ENCODE peak calls at places on chromosomes 1 and 21, in seven cellular contexts. I is coronary artery; A is upper lobe of right lung; G is psoas muscle; S is cardiac muscle cell; M is CD4-positive, alpha-beta T cell; X is CD8-positive, alpha-beta T cell. K is an unnamed sample.

GRCh38 chr1:42316292-42316691 is 18.7 kb downstream of the FOXJ3 start:
- DNase-seq in M (no peak), A (no peak), G (no peak), S (no peak), X (no peak), I (no peak), K (no peak)

GRCh38 chr1:27527223-27527856 is 37.4 kb upstream of the WASF2 start:
- DNase-seq in G (peak), X (peak), I (no peak), S (peak), M (peak), A (no peak), K (peak)

GRCh38 chr1:186974774-186975181 is 146.0 kb downstream of the PLA2G4A start:
- DNase-seq in A (no peak), G (no peak), I (no peak), M (no peak), S (no peak), X (no peak), K (no peak)

GRCh38 chr1:224082146-224082545 is 31.8 kb upstream of the FBXO28 start:
- DNase-seq in I (no peak), A (no peak), G (no peak), S (no peak), X (no peak), M (no peak), K (no peak)

GRCh38 chr21:41650526-41651145 is 116.2 kb downstream of the RIPK4 start:
- DNase-seq in G (no peak), S (no peak), A (peak), I (no peak), X (no peak), M (no peak), K (no peak)

GRCh38 chr1:187092104-187092503 is 263.4 kb downstream of the PLA2G4A start:
- DNase-seq in G (no peak), I (no peak), X (no peak), A (no peak), S (no peak), M (no peak), K (no peak)

GRCh38 chr1:233082778-233083550 is 132.6 kb downstream of the NTPCR start:
- DNase-seq in M (no peak), A (no peak), I (no peak), X (no peak), S (no peak), G (no peak), K (no peak)

GRCh38 chr21:22796147-22796546 is 1797.9 kb downstream of the NCAM2 start:
- DNase-seq in X (no peak), A (no peak), S (no peak), G (no peak), M (no peak), I (no peak), K (no peak)

GRCh38 chr1:231954751-231955150 is 328.2 kb downstream of the DISC1 start:
- DNase-seq in X (no peak), S (no peak), G (no peak), I (no peak), A (no peak), M (no peak), K (no peak)

GRCh38 chr1:78304766-78305165 is 186.0 kb upstream of the PTGFR start:
- DNase-seq in S (no peak), X (no peak), G (no peak), I (no peak), M (no peak), A (no peak), K (no peak)

GRCh38 chr1:21537932-21538630 is 28.9 kb downstream of the ALPL start:
- DNase-seq in G (peak), S (peak), M (no peak), A (peak), I (no peak), X (no peak), K (no peak)

GRCh38 chr1:36134805-36135339 is 9.8 kb upstream of the COL8A2 start:
- DNase-seq in A (no peak), S (peak), G (peak), M (no peak), I (no peak), X (no peak), K (peak)

GRCh38 chr1:223748773-223749733 is 36.7 kb downstream of the CAPN2 start:
- DNase-seq in I (peak), S (peak), M (peak), X (peak), A (peak), G (peak), K (peak)

GRCh38 chr1:150061632-150062101 is 5.9 kb upstream of the VPS45 start:
- DNase-seq in A (no peak), M (no peak), I (no peak), X (no peak), G (no peak), S (no peak), K (no peak)

GRCh38 chr1:174991473-174991872 is 8.3 kb upstream of the CACYBP start:
- DNase-seq in A (no peak), I (no peak), X (no peak), S (no peak), M (no peak), G (no peak), K (no peak)

GRCh38 chr1:179026813-179027664 is 1.3 kb downstream of the FAM20B start:
- DNase-seq in X (no peak), G (no peak), A (no peak), I (no peak), S (no peak), M (no peak), K (no peak)

GRCh38 chr1:94805912-94806311 is 14.2 kb upstream of the SLC44A3 start:
- DNase-seq in I (no peak), G (no peak), A (no peak), M (peak), S (peak), X (no peak), K (no peak)

GRCh38 chr21:43970551-43970950 is 41.6 kb upstream of the TRAPPC10 start:
- DNase-seq in X (no peak), M (no peak), S (no peak), I (no peak), G (no peak), A (no peak), K (no peak)

GRCh38 chr1:184160942-184161698 is 109.6 kb downstream of the TSEN15 start:
- DNase-seq in X (no peak), M (no peak), I (no peak), G (peak), S (no peak), A (no peak), K (no peak)

GRCh38 chr1:20398744-20399143 is 87.3 kb downstream of the CAMK2N1 start:
- DNase-seq in X (no peak), A (no peak), S (no peak), M (no peak), I (no peak), G (no peak), K (no peak)

GRCh38 chr1:88003255-88003654 is 674.6 kb downstream of the LMO4 start:
- DNase-seq in S (no peak), X (no peak), I (no peak), G (no peak), A (no peak), M (no peak), K (no peak)

GRCh38 chr1:96538001-96538649 is 183.5 kb upstream of the PTBP2 start:
- DNase-seq in S (peak), X (no peak), I (peak), G (no peak), A (no peak), M (no peak), K (no peak)

GRCh38 chr1:75430526-75430925 is 180.4 kb downstream of the SLC44A5 start:
- DNase-seq in G (no peak), A (no peak), I (no peak), X (no peak), S (no peak), M (no peak), K (no peak)

GRCh38 chr1:56434659-56435202 is 144.6 kb downstream of the PLPP3 start:
- DNase-seq in G (no peak), M (no peak), X (no peak), A (no peak), I (no peak), S (no peak), K (no peak)

GRCh38 chr1:96329121-96329520 is 392.5 kb upstream of the PTBP2 start:
- DNase-seq in S (no peak), G (no peak), A (no peak), X (no peak), I (no peak), M (no peak), K (no peak)

GRCh38 chr1:21853130-21853424 is 41.0 kb downstream of the LDLRAD2 start:
- DNase-seq in X (no peak), S (no peak), I (no peak), G (no peak), M (no peak), A (no peak), K (no peak)

GRCh38 chr1:161739865-161740566 is 9.6 kb upstream of the DUSP12 start:
- DNase-seq in G (no peak), A (no peak), I (no peak), S (no peak), M (no peak), X (no peak), K (no peak)

GRCh38 chr1:5961601-5962000 is 30.6 kb downstream of the NPHP4 start:
- DNase-seq in M (no peak), S (no peak), A (peak), G (no peak), I (no peak), X (no peak), K (no peak)

GRCh38 chr1:231338270-231339128 is at the start of gene SPRTN:
- DNase-seq in G (no peak), A (no peak), I (peak), X (no peak), M (no peak), S (peak), K (no peak)

GRCh38 chr1:95916616-95917015 is 682.6 kb downstream of the RWDD3 start:
- DNase-seq in X (no peak), I (no peak), A (no peak), M (no peak), S (no peak), G (no peak), K (no peak)

GRCh38 chr1:94228640-94229375 is 8.6 kb downstream of the ARHGAP29 start:
- DNase-seq in A (no peak), M (no peak), X (no peak), G (no peak), I (no peak), S (no peak), K (no peak)

GRCh38 chr1:37902983-37903382 is 43.6 kb upstream of the MTF1 start:
- DNase-seq in A (no peak), G (no peak), X (no peak), M (no peak), S (no peak), I (no peak), K (no peak)

GRCh38 chr1:37905624-37906196 is 41.1 kb downstream of the INPP5B start:
- DNase-seq in S (no peak), M (no peak), I (no peak), X (no peak), G (no peak), A (no peak), K (no peak)

GRCh38 chr1:37901893-37902225 is 42.5 kb upstream of the MTF1 start:
- DNase-seq in M (no peak), I (no peak), G (no peak), A (no peak), S (no peak), X (no peak), K (no peak)

DNA sequence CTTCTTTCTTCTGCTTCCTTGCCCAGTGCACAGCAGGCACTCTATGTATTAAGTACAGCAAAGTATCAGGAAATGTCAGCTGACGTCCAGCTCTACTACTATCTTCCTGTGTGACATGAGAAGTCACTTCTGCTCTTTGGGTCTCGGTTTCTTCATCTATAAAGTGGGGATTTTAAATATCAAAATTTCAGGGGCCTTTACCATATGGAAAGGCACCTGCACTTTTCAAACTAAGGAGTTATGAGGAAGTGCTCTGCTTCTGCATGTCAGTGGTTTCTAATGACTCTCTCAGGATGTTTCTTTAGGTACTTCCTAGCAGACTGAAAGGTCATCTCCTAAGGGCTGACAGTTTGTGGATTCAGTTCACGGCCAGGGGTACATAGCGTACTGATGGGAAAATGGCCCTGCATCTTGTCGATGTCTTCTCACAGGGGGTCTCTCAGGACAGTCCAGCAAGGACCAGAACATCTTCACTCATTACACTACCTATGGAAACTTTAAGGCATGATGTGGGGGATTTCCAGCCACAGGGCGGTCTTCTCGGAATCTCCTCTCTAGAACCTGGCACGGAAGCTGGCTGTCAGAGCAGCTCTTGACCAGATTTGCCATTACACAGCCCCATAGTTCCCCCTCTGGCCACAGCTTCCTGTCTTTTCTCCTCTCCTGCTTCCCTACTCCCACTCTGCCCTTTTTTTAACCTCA is 42.0 kb upstream of the MTF1 start:
- DNase-seq in I (no peak), M (no peak), S (no peak), G (no peak), X (no peak), A (no peak), K (no peak)
- H3K27ac ChIP-seq in I (no peak), M (no peak), S (no peak), G (no peak), X (no peak), A (peak), K (no peak)

DNA sequence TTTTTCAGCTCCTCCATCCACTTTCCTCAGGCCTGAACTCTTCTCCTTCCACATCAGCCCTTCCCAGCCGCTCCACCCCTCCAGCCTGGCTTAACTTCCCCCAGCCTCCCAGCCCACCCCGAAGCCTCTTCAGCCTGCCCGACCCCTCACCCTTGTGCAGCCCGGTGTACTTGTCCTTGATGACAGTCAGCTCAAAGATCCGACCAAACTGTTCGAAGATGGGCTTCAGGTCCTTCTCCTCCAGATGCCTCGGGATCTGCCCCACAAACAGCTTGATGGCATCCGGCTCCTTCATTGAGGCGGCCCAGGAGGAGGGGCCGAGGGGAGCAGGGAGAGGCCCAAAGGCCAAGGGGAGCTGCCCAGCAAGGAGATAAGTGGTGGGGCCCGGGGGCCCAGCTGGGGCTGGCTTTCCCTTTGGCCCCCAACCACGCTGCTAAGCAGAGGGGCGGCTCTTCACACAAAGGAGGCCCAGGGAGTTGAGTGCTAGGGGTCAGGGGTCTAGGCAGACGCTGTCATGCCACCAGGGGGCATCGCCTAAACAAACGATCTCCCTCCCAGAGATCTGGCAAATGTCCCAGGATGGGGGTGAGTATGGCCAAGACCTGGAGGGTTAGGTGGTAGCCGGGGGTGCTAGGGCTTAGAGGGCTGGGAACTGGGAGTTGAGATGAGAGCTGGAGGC is 738 bp downstream of the CELF3 start:
- DNase-seq in M (no peak), I (no peak), G (no peak), X (no peak), S (peak), A (no peak), K (no peak)
- TF ChIP-seq CTCF in M (no peak), I (no peak), G (no peak), X (no peak), S (peak), A (no peak), K (no peak)

DNA sequence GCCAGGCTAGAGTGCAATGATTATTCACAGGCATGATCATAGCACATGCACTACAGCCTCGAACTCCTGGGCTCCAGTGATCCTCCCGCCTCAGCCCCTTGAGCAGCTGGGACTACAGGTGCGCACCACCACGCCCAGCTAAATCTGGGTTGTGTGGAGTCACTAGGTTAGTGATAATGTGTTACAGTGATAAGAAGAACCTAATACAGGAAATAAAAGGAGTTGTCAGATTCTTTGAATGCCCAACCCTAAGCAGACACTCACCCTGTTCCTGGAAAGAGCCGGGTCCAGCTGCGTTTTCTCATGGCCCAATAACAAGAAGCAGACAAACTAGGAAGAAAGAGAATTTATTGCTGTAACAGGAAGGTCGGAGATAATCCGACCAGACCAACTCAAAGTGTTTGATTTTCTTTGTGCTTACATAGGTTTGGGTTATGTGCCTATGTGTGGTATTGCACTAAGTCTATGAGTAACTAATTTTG is 8.8 kb downstream of the IFNGR2 start:
- DNase-seq in X (no peak), S (no peak), A (no peak), I (no peak), M (no peak), G (no peak), K (no peak)
- H3K27ac ChIP-seq in X (no peak), S (no peak), A (no peak), I (no peak), M (no peak), G (no peak), K (no peak)

GRCh38 chr1:31755197-31755611 is 8.9 kb downstream of the ADGRB2 start:
- DNase-seq in M (no peak), X (no peak), A (no peak), I (no peak), G (no peak), S (no peak), K (no peak)

GRCh38 chr1:31756578-31756977 is 7.6 kb downstream of the ADGRB2 start:
- DNase-seq in S (no peak), A (no peak), I (no peak), X (no peak), G (no peak), M (no peak), K (no peak)

GRCh38 chr1:31757989-31758388 is 6.2 kb downstream of the ADGRB2 start:
- DNase-seq in S (no peak), A (no peak), I (no peak), G (no peak), M (no peak), X (no peak), K (no peak)

GRCh38 chr1:31755850-31756492 is 8.2 kb downstream of the ADGRB2 start:
- DNase-seq in I (no peak), A (no peak), G (no peak), M (no peak), X (no peak), S (no peak), K (no peak)

GRCh38 chr1:31757204-31757679 is 6.9 kb downstream of the ADGRB2 start:
- DNase-seq in X (no peak), I (no peak), A (no peak), S (no peak), M (no peak), G (no peak), K (no peak)
- TF ChIP-seq CTCF in X (no peak), I (no peak), A (no peak), S (no peak), M (no peak), G (no peak), K (no peak)

GRCh38 chr21:18547347-18547746 is 143.8 kb upstream of the TMPRSS15 start:
- DNase-seq in S (no peak), M (no peak), A (no peak), G (no peak), X (no peak), I (no peak), K (no peak)
- H3K27ac ChIP-seq in S (no peak), M (no peak), A (no peak), G (no peak), X (no peak), I (no peak), K (no peak)

GRCh38 chr1:50189369-50189768 is 80.6 kb downstream of the ELAVL4 start:
- DNase-seq in A (no peak), I (no peak), M (no peak), G (no peak), S (no peak), X (no peak), K (no peak)
- TF ChIP-seq CTCF in A (no peak), I (no peak), M (no peak), G (no peak), S (no peak), X (no peak), K (no peak)

K was measured in dorsolateral prefrontal cortex.